ENCODE peak calls at places on chromosomes 12 and 14, in nine cellular contexts. H is effector CD8-positive, alpha-beta T cell; J is NCI-H1105; V is stimulated activated CD8-positive, alpha-beta memory T cell treated with anti-CD3 and anti-CD28 coated beads, Interleukin-2, amount 100 ng/mL, for 1 hour; X is M059J; S is cardiac muscle cell; O is A549; Y is tibial artery; T is C1 segment of cervical spinal cord. Z is an unnamed sample.

GRCh38 chr12:19643635-19644034 is 204.3 kb downstream of the AEBP2 start:
- DNase-seq in H (no peak), J (no peak), V (no peak), X (peak), S (peak), O (peak), Y (no peak), T (no peak), Z (peak)

GRCh38 chr12:106739318-106739717 is 35.2 kb upstream of the RIC8B start:
- DNase-seq in H (no peak), J (no peak), V (no peak), X (peak), S (peak), O (peak), Y (no peak), T (no peak), Z (no peak)

GRCh38 chr14:75018684-75019083 is 16.0 kb downstream of the EIF2B2 start:
- DNase-seq in H (no peak), J (no peak), V (no peak), X (no peak), S (no peak), O (no peak), Y (no peak), T (no peak), Z (no peak)

GRCh38 chr12:44616385-44616784 is 259.7 kb downstream of the NELL2 start:
- DNase-seq in H (no peak), J (peak), V (no peak), X (no peak), S (no peak), O (no peak), Y (no peak), T (no peak), Z (no peak)

GRCh38 chr12:9184276-9184675 is 23.9 kb downstream of the PZP start:
- DNase-seq in H (no peak), J (no peak), V (no peak), X (no peak), S (no peak), O (no peak), Y (no peak), T (no peak), Z (no peak)

GRCh38 chr12:96094201-96094600 is 58.8 kb upstream of the LTA4H start:
- DNase-seq in H (no peak), J (no peak), V (no peak), X (peak), S (no peak), O (peak), Y (no peak), T (no peak), Z (no peak)

GRCh38 chr14:104221636-104222375 is 83.4 kb downstream of the KIF26A start:
- DNase-seq in H (no peak), J (no peak), V (no peak), X (no peak), S (no peak), O (no peak), Y (no peak), T (no peak), Z (no peak)

GRCh38 chr12:119476951-119477350 is 116.6 kb upstream of the TMEM233 start:
- DNase-seq in H (no peak), J (no peak), V (no peak), X (no peak), S (no peak), O (no peak), Y (no peak), T (no peak), Z (no peak)

GRCh38 chr14:80546056-80546854 is 335.0 kb upstream of the DIO2 start:
- DNase-seq in H (no peak), J (no peak), V (no peak), X (no peak), S (no peak), O (no peak), Y (no peak), T (no peak), Z (no peak)

GRCh38 chr12:72144553-72144952 is 127.6 kb upstream of the TRHDE start:
- DNase-seq in H (no peak), J (no peak), V (no peak), X (no peak), S (no peak), O (no peak), Y (no peak), T (no peak), Z (no peak)

GRCh38 chr14:69483765-69484443 is 624 bp upstream of the PLEKHD1 start:
- DNase-seq in H (no peak), J (peak), V (no peak), X (peak), S (peak), O (peak), Y (no peak), T (no peak), Z (peak)

GRCh38 chr14:99273724-99274345 is 1.8 kb upstream of the BCL11B start:
- DNase-seq in H (no peak), J (peak), V (no peak), X (no peak), S (peak), O (peak), Y (no peak), T (no peak), Z (no peak)

GRCh38 chr12:68850390-68850789 is 42.4 kb downstream of the MDM2 start:
- DNase-seq in H (no peak), J (no peak), V (no peak), X (no peak), S (no peak), O (no peak), Y (no peak), T (no peak), Z (no peak)